ENCODE peak calls at places on chromosomes 5 and 9, in eight cellular contexts. R is AG08395; U is iris pigment epithelial cell; A is hepatic stellate cell; J is activated gamma-delta T cell treated with anti-CD3 and anti-CD28 coated beads, Interleukin-2, amount 50 U/mL, for 16 hours; O is A673; P is SJSA1; N is kidney tubule cell. G is an unnamed sample.

GRCh38 chr5:132020568-132021339 is 9.3 kb upstream of the ACSL6 start:
- DNase-seq in R (no peak), U (no peak), A (no peak), J (no peak), O (no peak), P (no peak), N (no peak), G (no peak)

GRCh38 chr9:81132318-81132717 is 557.0 kb downstream of the TLE1 start:
- DNase-seq in R (no peak), U (peak; percentile 84), A (peak; percentile 11), J (no peak), O (no peak), P (no peak), N (peak; percentile 72), G (peak; percentile 54)

GRCh38 chr5:39109616-39110015 is 35.4 kb upstream of the RICTOR start:
- DNase-seq in R (no peak), U (no peak), A (no peak), J (no peak), O (no peak), P (no peak), N (no peak), G (no peak)

GRCh38 chr5:172956936-172957335 is 2.3 kb upstream of the RPL26L1 start:
- DNase-seq in R (no peak), U (no peak), A (no peak), J (no peak), O (no peak), P (peak; percentile 38), N (no peak), G (no peak)

GRCh38 chr9:93427655-93428379 is 23.7 kb upstream of the FAM120A start:
- DNase-seq in R (no peak), U (peak; percentile 21), A (no peak), J (no peak), O (no peak), P (no peak), N (no peak), G (no peak)

GRCh38 chr5:132411382-132411925 is 41.9 kb downstream of the SLC22A5 start:
- DNase-seq in R (no peak), U (no peak), A (no peak), J (no peak), O (no peak), P (no peak), N (peak; percentile 84), G (peak; percentile 87)

GRCh38 chr9:88748566-88749238 is 213.7 kb downstream of the NXNL2 start:
- DNase-seq in R (peak; percentile 43), U (peak; percentile 95), A (no peak), J (no peak), O (peak; percentile 48), P (no peak), N (no peak), G (peak; percentile 57)

GRCh38 chr9:109381011-109381729 is 60.3 kb upstream of the EPB41L4B start:
- DNase-seq in R (no peak), U (peak; percentile 52), A (no peak), J (no peak), O (no peak), P (no peak), N (peak; percentile 88), G (peak; percentile 25)

GRCh38 chr5:133825631-133826289 is 142.7 kb downstream of the C5orf15 start:
- DNase-seq in R (no peak), U (no peak), A (no peak), J (peak; percentile 16), O (no peak), P (no peak), N (peak; percentile 59), G (no peak)

GRCh38 chr5:123351820-123352219 is 71.4 kb downstream of the CEP120 start:
- DNase-seq in R (no peak), U (no peak), A (no peak), J (no peak), O (no peak), P (no peak), N (no peak), G (no peak)

GRCh38 chr5:111016801-111017200 is 54.7 kb upstream of the TSLP start:
- DNase-seq in R (no peak), U (peak; percentile 8), A (peak; percentile 16), J (no peak), O (no peak), P (no peak), N (peak; percentile 73), G (no peak)

GRCh38 chr9:135418161-135418560 is 61.4 kb upstream of the PPP1R26 start:
- DNase-seq in R (no peak), U (no peak), A (no peak), J (no peak), O (no peak), P (no peak), N (no peak), G (no peak)

GRCh38 chr9:90219548-90220118 is 423.0 kb downstream of the DIRAS2 start:
- DNase-seq in R (no peak), U (no peak), A (no peak), J (no peak), O (peak; percentile 34), P (no peak), N (no peak), G (peak; percentile 8)

GRCh38 chr5:142748568-142749249 is 21.5 kb upstream of the ARHGAP26 start:
- DNase-seq in R (no peak), U (no peak), A (no peak), J (peak; percentile 47), O (peak; percentile 28), P (no peak), N (peak; percentile 70), G (no peak)

GRCh38 chr5:145946112-145946861 is 9.9 kb downstream of the SH3RF2 start:
- DNase-seq in R (peak; percentile 62), U (peak; percentile 68), A (peak; percentile 44), J (no peak), O (peak; percentile 60), P (peak; percentile 84), N (peak; percentile 100), G (peak; percentile 98)

GRCh38 chr5:134438268-134438622 is 26.6 kb upstream of the CDKN2AIPNL start:
- DNase-seq in R (peak; percentile 57), U (peak; percentile 72), A (no peak), J (no peak), O (no peak), P (no peak), N (peak; percentile 84), G (no peak)

GRCh38 chr9:133359420-133360175 is 3.2 kb downstream of the SURF2 start:
- DNase-seq in R (no peak), U (no peak), A (no peak), J (no peak), O (peak; percentile 43), P (no peak), N (no peak), G (no peak)

GRCh38 chr9:137218754-137219271 is 3.2 kb downstream of the RNF208 start:
- DNase-seq in R (no peak), U (peak; percentile 58), A (peak; percentile 61), J (no peak), O (no peak), P (no peak), N (peak; percentile 47), G (peak; percentile 80)

GRCh38 chr5:43006411-43007202 is 33.5 kb downstream of the ANXA2R start:
- DNase-seq in R (peak; percentile 33), U (peak; percentile 53), A (no peak), J (no peak), O (no peak), P (no peak), N (peak; percentile 57), G (no peak)

GRCh38 chr9:19028835-19029451 is 4.1 kb downstream of the SAXO1 start:
- DNase-seq in R (peak; percentile 86), U (peak; percentile 72), A (peak; percentile 83), J (no peak), O (peak; percentile 45), P (no peak), N (peak; percentile 73), G (peak; percentile 12)

GRCh38 chr9:34521406-34522045 is 1.3 kb downstream of the ENHO start:
- DNase-seq in R (no peak), U (no peak), A (no peak), J (no peak), O (no peak), P (no peak), N (no peak), G (no peak)

GRCh38 chr5:178895615-178896571 is at the start of gene ZFP2:
- DNase-seq in R (peak; percentile 64), U (peak; percentile 58), A (peak; percentile 37), J (peak; percentile 3), O (peak; percentile 47), P (no peak), N (peak; percentile 69), G (no peak)